ENCODE peak calls at places on chromosomes 5 and 9, in ten cellular contexts. O is activated naive CD8-positive, alpha-beta T cell treated with anti-CD3 and anti-CD28 coated beads, Interleukin-2, amount 50 U/mL, for 16 hours; Z is HFFc6; G is glomerular endothelial cell; A is effector memory CD4-positive, alpha-beta T cell; Q is endothelial cell of umbilical vein; E is activated CD8-positive, alpha-beta memory T cell treated with anti-CD3 and anti-CD28 coated beads, Interleukin-2, amount 50 U/mL, for 4 hours; T is A549; L is left ventricle myocardium superior; X is neural progenitor cell. B is an unnamed sample.

GRCh38 chr5:138520971-138521370 is 22.1 kb downstream of the ETF1 start:
- DNase-seq in O (no peak), Z (no peak), G (no peak), A (no peak), Q (peak), E (no peak), T (no peak), L (no peak), X (no peak), B (no peak)

GRCh38 chr5:45686620-45687019 is 9.6 kb downstream of the HCN1 start:
- DNase-seq in O (no peak), Z (no peak), G (no peak), A (no peak), Q (no peak), E (no peak), T (no peak), L (no peak), X (no peak), B (no peak)

GRCh38 chr5:57216714-57217113 is 42.9 kb downstream of the GPBP1 start:
- DNase-seq in O (no peak), Z (peak), G (no peak), A (no peak), Q (no peak), E (no peak), T (peak), L (no peak), X (no peak), B (no peak)

GRCh38 chr9:128244443-128245226 is 31.2 kb downstream of the GOLGA2 start:
- DNase-seq in O (no peak), Z (peak), G (no peak), A (no peak), Q (no peak), E (no peak), T (no peak), L (peak), X (peak), B (no peak)

GRCh38 chr5:76620166-76620565 is 3.0 kb downstream of the F2RL2 start:
- DNase-seq in O (no peak), Z (no peak), G (no peak), A (no peak), Q (no peak), E (no peak), T (no peak), L (no peak), X (no peak), B (no peak)

GRCh38 chr5:43171441-43171840 is 20.6 kb upstream of the NIM1K start:
- DNase-seq in O (no peak), Z (no peak), G (no peak), A (no peak), Q (no peak), E (no peak), T (no peak), L (no peak), X (no peak), B (no peak)

GRCh38 chr5:154038241-154038603 is 488 bp downstream of the FAM114A2 start:
- DNase-seq in O (peak), Z (peak), G (peak), A (peak), Q (no peak), E (peak), T (no peak), L (no peak), X (no peak), B (peak)

GRCh38 chr5:164252-164651 is 27.0 kb upstream of the LRRC14B start:
- DNase-seq in O (no peak), Z (no peak), G (no peak), A (no peak), Q (no peak), E (no peak), T (no peak), L (no peak), X (no peak), B (no peak)

GRCh38 chr5:107949688-107950341 is 279.1 kb upstream of the EFNA5 start:
- DNase-seq in O (no peak), Z (no peak), G (no peak), A (no peak), Q (no peak), E (no peak), T (no peak), L (no peak), X (no peak), B (no peak)

GRCh38 chr9:126957687-126958053 is 43.1 kb downstream of the RALGPS1 start:
- DNase-seq in O (no peak), Z (peak), G (no peak), A (no peak), Q (no peak), E (no peak), T (no peak), L (no peak), X (no peak), B (no peak)

GRCh38 chr5:140041492-140042421 is 1.3 kb downstream of the NRG2 start:
- DNase-seq in O (no peak), Z (peak), G (no peak), A (no peak), Q (peak), E (no peak), T (peak), L (peak), X (peak), B (no peak)

GRCh38 chr5:96664669-96665068 is 2.5 kb downstream of the CAST start:
- DNase-seq in O (no peak), Z (no peak), G (no peak), A (no peak), Q (no peak), E (no peak), T (no peak), L (no peak), X (no peak), B (no peak)

GRCh38 chr9:19934301-19934868 is 145.5 kb upstream of the SLC24A2 start:
- DNase-seq in O (no peak), Z (peak), G (no peak), A (no peak), Q (peak), E (no peak), T (peak), L (peak), X (peak), B (no peak)

GRCh38 chr9:126411225-126411947 is 84.8 kb downstream of the MVB12B start:
- DNase-seq in O (no peak), Z (no peak), G (no peak), A (no peak), Q (no peak), E (no peak), T (no peak), L (no peak), X (no peak), B (no peak)

GRCh38 chr5:39176740-39177628 is 42.4 kb downstream of the FYB1 start:
- DNase-seq in O (no peak), Z (no peak), G (no peak), A (peak), Q (no peak), E (no peak), T (no peak), L (no peak), X (no peak), B (peak)

GRCh38 chr5:148425808-148426207 is 42.0 kb downstream of the FBXO38 start:
- DNase-seq in O (no peak), Z (no peak), G (no peak), A (no peak), Q (no peak), E (no peak), T (no peak), L (no peak), X (no peak), B (no peak)

GRCh38 chr5:53256746-53257145 is 147.2 kb upstream of the MOCS2 start:
- DNase-seq in O (no peak), Z (peak), G (no peak), A (no peak), Q (no peak), E (no peak), T (no peak), L (no peak), X (no peak), B (no peak)

GRCh38 chr5:151499636-151500035 is 52.2 kb downstream of the SLC36A1 start:
- DNase-seq in O (no peak), Z (no peak), G (no peak), A (no peak), Q (no peak), E (no peak), T (no peak), L (no peak), X (peak), B (no peak)

GRCh38 chr5:137753227-137753985 is 757 bp downstream of the HNRNPA0 start:
- DNase-seq in O (no peak), Z (no peak), G (no peak), A (peak), Q (no peak), E (peak), T (no peak), L (peak), X (peak), B (peak)

GRCh38 chr5:22631683-22632082 is 221.5 kb downstream of the CDH12 start:
- DNase-seq in O (no peak), Z (no peak), G (no peak), A (no peak), Q (no peak), E (no peak), T (no peak), L (no peak), X (no peak), B (no peak)

GRCh38 chr5:94751456-94751855 is 133.0 kb downstream of the SLF1 start:
- DNase-seq in O (no peak), Z (no peak), G (no peak), A (no peak), Q (no peak), E (no peak), T (no peak), L (no peak), X (peak), B (no peak)

GRCh38 chr9:92671323-92671722 is 1.4 kb upstream of the IPPK start:
- DNase-seq in O (no peak), Z (peak), G (peak), A (no peak), Q (peak), E (no peak), T (peak), L (peak), X (no peak), B (no peak)

GRCh38 chr5:76498328-76498727 is 95.2 kb downstream of the IQGAP2 start:
- DNase-seq in O (no peak), Z (no peak), G (no peak), A (no peak), Q (no peak), E (no peak), T (no peak), L (no peak), X (no peak), B (no peak)

GRCh38 chr9:73577867-73578266 is 426.2 kb downstream of the ANXA1 start:
- DNase-seq in O (no peak), Z (no peak), G (no peak), A (no peak), Q (no peak), E (no peak), T (peak), L (no peak), X (peak), B (no peak)

GRCh38 chr5:94689871-94690270 is 71.4 kb downstream of the SLF1 start:
- DNase-seq in O (no peak), Z (no peak), G (no peak), A (no peak), Q (no peak), E (no peak), T (no peak), L (no peak), X (no peak), B (no peak)

GRCh38 chr5:169173372-169173771 is 127.6 kb downstream of the SLIT3 start:
- DNase-seq in O (no peak), Z (no peak), G (no peak), A (no peak), Q (no peak), E (no peak), T (no peak), L (no peak), X (no peak), B (no peak)

GRCh38 chr5:180590543-180591248 is 603 bp downstream of the SCGB3A1 start:
- DNase-seq in O (no peak), Z (no peak), G (no peak), A (no peak), Q (no peak), E (no peak), T (no peak), L (no peak), X (peak), B (no peak)

GRCh38 chr9:15374825-15375224 is 47.9 kb upstream of the SNAPC3 start:
- DNase-seq in O (no peak), Z (no peak), G (no peak), A (no peak), Q (no peak), E (no peak), T (no peak), L (no peak), X (no peak), B (no peak)

GRCh38 chr5:14444988-14445387 is 136.6 kb upstream of the OTULINL start:
- DNase-seq in O (no peak), Z (peak), G (no peak), A (no peak), Q (peak), E (no peak), T (no peak), L (no peak), X (no peak), B (no peak)

GRCh38 chr5:28737682-28738081 is 1699.3 kb upstream of the CDH9 start:
- DNase-seq in O (no peak), Z (no peak), G (no peak), A (no peak), Q (no peak), E (no peak), T (no peak), L (no peak), X (no peak), B (no peak)

GRCh38 chr5:148830220-148830619 is 3.8 kb downstream of the ADRB2 start:
- DNase-seq in O (no peak), Z (no peak), G (no peak), A (no peak), Q (no peak), E (no peak), T (no peak), L (peak), X (no peak), B (no peak)

GRCh38 chr5:14574891-14575496 is 6.6 kb upstream of the OTULINL start:
- DNase-seq in O (no peak), Z (no peak), G (no peak), A (no peak), Q (no peak), E (no peak), T (peak), L (peak), X (no peak), B (no peak)

GRCh38 chr5:142540774-142541466 is 145.0 kb downstream of the FGF1 start:
- DNase-seq in O (no peak), Z (peak), G (no peak), A (no peak), Q (no peak), E (no peak), T (no peak), L (peak), X (no peak), B (no peak)

GRCh38 chr9:92501671-92502393 is 19.5 kb upstream of the ASPN start:
- DNase-seq in O (no peak), Z (peak), G (no peak), A (no peak), Q (peak), E (no peak), T (peak), L (peak), X (peak), B (no peak)

GRCh38 chr5:175202461-175203065 is 241.4 kb downstream of the DRD1 start:
- DNase-seq in O (no peak), Z (peak), G (no peak), A (no peak), Q (no peak), E (no peak), T (peak), L (no peak), X (no peak), B (no peak)

GRCh38 chr5:172595591-172596455 is 45.2 kb upstream of the NEURL1B start:
- DNase-seq in O (no peak), Z (no peak), G (no peak), A (no peak), Q (no peak), E (no peak), T (no peak), L (no peak), X (no peak), B (no peak)

GRCh38 chr5:71533142-71533541 is 54.0 kb upstream of the MCCC2 start:
- DNase-seq in O (no peak), Z (no peak), G (no peak), A (no peak), Q (no peak), E (no peak), T (no peak), L (no peak), X (no peak), B (no peak)

B was measured in T-helper 17 cell.